ENCODE peak calls at places on chromosomes 1 and 21, in six cellular contexts. L, S, P, K, W and A are unnamed samples.

GRCh38 chr21:26849428-26850115 is 4.4 kb upstream of the ADAMTS1 start:
- DNase-seq in P (no peak), K (peak; percentile 82), S (no peak), W (peak; percentile 74), L (peak; percentile 53), A (peak; percentile 67)

GRCh38 chr1:239717097-239718051 is 331.0 kb downstream of the CHRM3 start:
- DNase-seq in S (no peak), W (peak; percentile 75), K (no peak), L (no peak), P (no peak), A (no peak)

GRCh38 chr1:207698822-207699483 is 52.9 kb upstream of the CD46 start:
- DNase-seq in P (peak; percentile 61), S (no peak), L (peak; percentile 24), K (peak; percentile 75), W (peak; percentile 93), A (peak; percentile 71)

GRCh38 chr1:112575154-112575804 is 43.7 kb downstream of the ST7L start:
- DNase-seq in K (peak; percentile 95), L (no peak), P (peak; percentile 81), W (peak; percentile 83), S (peak; percentile 90), A (peak; percentile 78)

GRCh38 chr1:91684599-91685196 is 184.0 kb downstream of the CDC7 start:
- DNase-seq in K (peak; percentile 55), S (no peak), P (peak; percentile 51), L (peak; percentile 19), W (no peak), A (no peak)

GRCh38 chr21:33880626-33881025 is 35.0 kb downstream of the ATP5PO start:
- DNase-seq in L (no peak), W (no peak), S (no peak), P (no peak), K (no peak), A (no peak)

GRCh38 chr1:76066390-76066789 is 8.2 kb upstream of the ST6GALNAC3 start:
- DNase-seq in S (no peak), P (no peak), W (peak; percentile 42), K (peak; percentile 15), L (no peak), A (peak; percentile 36)

GRCh38 chr1:176858421-176858916 is 306.0 kb downstream of the ASTN1 start:
- DNase-seq in P (no peak), L (no peak), W (no peak), S (no peak), K (no peak), A (no peak)

GRCh38 chr1:65958561-65959350 is 166.1 kb downstream of the PDE4B start:
- DNase-seq in L (no peak), S (no peak), P (peak; percentile 19), K (peak; percentile 71), W (peak; percentile 85), A (peak; percentile 56)

GRCh38 chr1:248828845-248829244 is 3.1 kb upstream of the SH3BP5L start:
- DNase-seq in L (no peak), P (no peak), W (peak; percentile 60), S (no peak), K (peak; percentile 93), A (peak; percentile 77)

GRCh38 chr1:47179023-47179987 is 10.5 kb downstream of the PDZK1IP1 start:
- DNase-seq in K (peak; percentile 98), P (peak; percentile 86), W (peak; percentile 98), S (peak; percentile 72), L (peak; percentile 89), A (peak; percentile 93)
- H3K4me3 ChIP-seq in K (peak overlapping the region; percentile 14), P (peak overlapping the region; percentile 40), W (peak overlapping the region; percentile 78), S (peak overlapping the region; percentile 60), L (peak overlapping the region; percentile 40), A (peak overlapping the region; percentile 55)

GRCh38 chr21:45359451-45360217 is 45.3 kb upstream of the COL18A1 start:
- DNase-seq in S (no peak), K (no peak), P (no peak), L (no peak), W (no peak), A (no peak)
- H3K4me3 ChIP-seq in S (no peak overlapping the region), K (no peak overlapping the region), P (no peak overlapping the region), L (no peak overlapping the region), W (no peak overlapping the region), A (no peak overlapping the region)

GRCh38 chr1:81335876-81336275 is 464.9 kb upstream of the ADGRL2 start:
- DNase-seq in L (no peak), K (no peak), W (no peak), S (no peak), P (no peak), A (no peak)
- H3K4me3 ChIP-seq in L (no peak overlapping the region), K (no peak overlapping the region), W (no peak overlapping the region), S (no peak overlapping the region), P (no peak overlapping the region), A (no peak overlapping the region)

DNA sequence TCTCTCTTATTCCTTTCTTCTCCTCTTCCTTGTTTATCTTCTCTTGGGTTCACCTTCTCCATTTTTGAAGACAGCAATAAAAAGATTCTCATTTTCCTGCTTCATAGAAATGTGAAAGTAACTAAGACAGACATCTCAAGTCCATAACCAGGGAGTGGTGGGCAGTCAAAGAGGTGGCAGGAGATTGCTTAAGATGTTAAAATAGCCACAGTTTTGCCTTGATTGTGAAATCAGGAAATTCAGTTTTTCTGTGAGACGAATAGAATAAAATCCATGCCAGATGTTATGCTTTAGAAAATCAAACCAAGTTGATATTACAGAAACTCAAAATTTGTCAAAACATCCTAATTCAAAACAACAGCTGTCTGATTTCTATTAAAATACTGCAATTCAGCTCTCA is 57.2 kb downstream of the TNN start:
- DNase-seq in L (no peak), W (no peak), S (no peak), P (no peak), K (peak; percentile 56), A (no peak)
- H3K4me3 ChIP-seq in L (no peak overlapping the region), W (no peak overlapping the region), S (no peak overlapping the region), P (no peak overlapping the region), K (no peak overlapping the region), A (no peak overlapping the region)

DNA sequence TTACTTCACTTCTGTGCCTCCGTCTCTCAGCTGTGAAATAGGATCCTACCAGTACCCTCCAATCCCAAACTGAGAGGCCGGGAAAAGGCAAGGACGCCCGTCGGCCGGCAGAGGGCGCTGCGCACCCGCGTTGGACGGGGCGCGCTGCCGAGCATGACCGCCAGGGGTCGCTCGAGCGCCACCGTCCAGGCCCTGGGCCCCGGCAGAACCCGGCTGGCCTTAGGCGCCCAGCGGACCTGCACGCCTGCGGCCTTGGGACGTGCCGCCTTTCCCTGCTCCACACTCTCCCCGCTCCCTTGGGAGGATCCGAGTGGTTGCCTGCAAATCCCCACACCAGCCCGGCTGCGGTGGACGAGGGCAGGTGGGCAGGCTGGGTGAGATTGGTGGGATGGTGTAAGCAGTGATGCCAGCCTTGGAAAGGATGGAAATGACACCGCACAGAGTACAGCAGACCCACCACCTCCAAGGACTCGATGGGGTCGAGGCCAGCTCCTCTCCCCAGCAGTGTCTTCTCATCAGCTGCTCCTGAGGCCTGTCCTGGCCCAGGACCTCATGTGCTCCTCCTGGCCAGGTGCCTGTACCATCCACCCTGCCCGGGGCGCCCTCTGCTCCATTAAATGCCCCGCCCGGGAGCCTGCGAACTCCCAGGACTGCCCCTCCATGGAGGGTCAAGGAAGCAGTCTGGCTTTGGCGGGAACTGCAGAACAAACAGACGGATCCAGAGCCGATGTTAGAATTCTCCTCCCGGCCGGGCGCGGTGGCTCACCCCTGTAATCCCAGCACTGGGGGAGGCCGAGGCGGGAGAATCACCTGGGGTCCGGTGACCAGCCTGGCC is 47.4 kb upstream of the LBR start:
- DNase-seq in W (peak; percentile 82), S (no peak), P (no peak), K (peak; percentile 76), L (no peak), A (peak; percentile 53)
- H3K4me3 ChIP-seq in W (no peak overlapping the region), S (no peak overlapping the region), P (no peak overlapping the region), K (no peak overlapping the region), L (peak overlapping the region; percentile 19), A (no peak overlapping the region)

GRCh38 chr1:98367426-98367825 is 294.1 kb upstream of the SNX7 start:
- DNase-seq in W (no peak), P (no peak), S (no peak), K (no peak), L (no peak), A (no peak)
- H3K4me3 ChIP-seq in W (no peak overlapping the region), P (no peak overlapping the region), S (no peak overlapping the region), K (no peak overlapping the region), L (no peak overlapping the region), A (no peak overlapping the region)

GRCh38 chr1:31702836-31703404 is 897 bp downstream of the COL16A1 start:
- DNase-seq in K (no peak), L (no peak), P (no peak), W (no peak), S (no peak), A (peak; percentile 73)
- H3K4me3 ChIP-seq in K (no peak overlapping the region), L (no peak overlapping the region), P (peak overlapping the region; percentile 86), W (no peak overlapping the region), S (peak overlapping the region; percentile 80), A (peak overlapping the region; percentile 71)

DNA sequence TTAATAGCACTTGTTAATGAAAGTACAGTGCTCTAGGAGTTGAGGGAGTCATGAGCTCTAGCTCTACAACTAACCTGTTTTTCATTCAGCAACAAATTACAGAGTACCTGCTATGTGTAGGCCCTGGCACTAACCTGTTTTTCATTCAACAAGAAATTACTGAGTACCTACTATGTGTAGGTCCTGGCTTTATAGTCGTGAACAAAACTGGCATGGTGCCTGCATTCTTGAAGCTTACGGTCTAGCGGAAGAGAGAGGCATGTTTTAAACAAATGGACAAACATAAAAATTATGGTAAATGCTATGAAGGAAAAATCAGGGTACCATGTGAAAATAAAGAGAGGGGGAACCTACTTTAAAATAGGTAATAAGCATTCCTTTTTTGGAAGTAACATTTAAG is 2.2 kb upstream of the UBAP2L start:
- DNase-seq in L (no peak), W (no peak), P (no peak), K (no peak), S (no peak), A (no peak)
- H3K4me3 ChIP-seq in L (no peak overlapping the region), W (peak overlapping the region; percentile 84), P (peak overlapping the region; percentile 95), K (no peak overlapping the region), S (no peak overlapping the region), A (peak overlapping the region; percentile 93)

GRCh38 chr21:44286086-44286715 is 525 bp downstream of the AIRE start:
- DNase-seq in W (no peak), S (no peak), P (no peak), K (no peak), L (no peak), A (no peak)
- H3K4me3 ChIP-seq in W (no peak overlapping the region), S (no peak overlapping the region), P (no peak overlapping the region), K (no peak overlapping the region), L (no peak overlapping the region), A (no peak overlapping the region)